ENCODE peak calls at places on chromosome 14, in ten cellular contexts. T, F, Z, K, O, L, X, S, G and Y are unnamed samples.

GRCh38 chr14:21227981-21228380 is 41.3 kb downstream of the HNRNPC start:
- DNase-seq in T (no peak), F (no peak), Z (no peak), K (no peak), O (peak; percentile 84), L (no peak), X (no peak), S (no peak), G (no peak), Y (no peak)

GRCh38 chr14:41925409-41925808 is 318.7 kb downstream of the LRFN5 start:
- DNase-seq in T (no peak), F (peak; percentile 2), Z (no peak), K (no peak), O (peak; percentile 32), L (no peak), X (no peak), S (peak; percentile 1), G (no peak), Y (no peak)

GRCh38 chr14:75003250-75004027 is 718 bp downstream of the EIF2B2 start:
- DNase-seq in T (no peak), F (no peak), Z (no peak), K (no peak), O (peak; percentile 2), L (no peak), X (no peak), S (no peak), G (no peak), Y (no peak)

GRCh38 chr14:98173291-98173690 is 1098.7 kb downstream of the BCL11B start:
- DNase-seq in T (no peak), F (no peak), Z (no peak), K (no peak), O (no peak), L (no peak), X (peak; percentile 71), S (no peak), G (no peak), Y (no peak)

GRCh38 chr14:95935228-95935822 is 58.7 kb downstream of the TUNAR start:
- DNase-seq in T (no peak), F (peak; percentile 27), Z (no peak), K (no peak), O (peak; percentile 37), L (no peak), X (peak; percentile 23), S (peak; percentile 28), G (no peak), Y (no peak)

GRCh38 chr14:58216544-58216943 is 16.6 kb downstream of the ACTR10 start:
- DNase-seq in T (no peak), F (no peak), Z (no peak), K (no peak), O (peak; percentile 17), L (no peak), X (no peak), S (peak; percentile 18), G (no peak), Y (no peak)

GRCh38 chr14:62185078-62185477 is 422.9 kb downstream of the SNAPC1 start:
- DNase-seq in T (no peak), F (no peak), Z (no peak), K (no peak), O (no peak), L (no peak), X (no peak), S (no peak), G (no peak), Y (no peak)

GRCh38 chr14:93023039-93023438 is 92.7 kb downstream of the ITPK1 start:
- DNase-seq in T (peak; percentile 64), F (no peak), Z (no peak), K (no peak), O (peak; percentile 16), L (no peak), X (peak; percentile 24), S (no peak), G (peak; percentile 47), Y (no peak)

GRCh38 chr14:78443834-78444233 is 273.7 kb downstream of the NRXN3 start:
- DNase-seq in T (no peak), F (no peak), Z (no peak), K (no peak), O (no peak), L (no peak), X (no peak), S (no peak), G (no peak), Y (no peak)

GRCh38 chr14:61761959-61762786 is at the start of gene SNAPC1:
- DNase-seq in T (peak; percentile 88), F (peak; percentile 97), Z (peak; percentile 97), K (peak; percentile 90), O (peak; percentile 96), L (peak; percentile 92), X (peak; percentile 99), S (peak; percentile 98), G (peak; percentile 94), Y (peak; percentile 97)

GRCh38 chr14:95068091-95068490 is 89.2 kb downstream of the DICER1 start:
- DNase-seq in T (no peak), F (no peak), Z (no peak), K (no peak), O (no peak), L (no peak), X (no peak), S (no peak), G (no peak), Y (no peak)

GRCh38 chr14:100306506-100307214 is 416 bp upstream of the SLC25A29 start:
- DNase-seq in T (no peak), F (peak; percentile 78), Z (peak; percentile 82), K (no peak), O (peak; percentile 83), L (no peak), X (peak; percentile 88), S (peak; percentile 99), G (peak; percentile 89), Y (no peak)

GRCh38 chr14:88245321-88245720 is 77.7 kb downstream of the KCNK10 start:
- DNase-seq in T (no peak), F (no peak), Z (no peak), K (no peak), O (no peak), L (no peak), X (no peak), S (no peak), G (no peak), Y (no peak)

GRCh38 chr14:71290960-71291466 is 383.8 kb downstream of the PCNX1 start:
- DNase-seq in T (no peak), F (peak; percentile 56), Z (no peak), K (peak; percentile 76), O (peak; percentile 35), L (peak; percentile 66), X (peak; percentile 77), S (peak; percentile 60), G (no peak), Y (no peak)

GRCh38 chr14:32331227-32331597 is 2.1 kb downstream of the AKAP6 start:
- DNase-seq in T (no peak), F (no peak), Z (no peak), K (no peak), O (no peak), L (no peak), X (no peak), S (no peak), G (peak; percentile 12), Y (no peak)

GRCh38 chr14:104856869-104857860 is 7.9 kb upstream of the CEP170B start:
- DNase-seq in T (no peak), F (no peak), Z (no peak), K (no peak), O (no peak), L (no peak), X (no peak), S (no peak), G (peak; percentile 46), Y (no peak)

GRCh38 chr14:105378199-105378598 is 20.1 kb upstream of the TEX22 start:
- DNase-seq in T (no peak), F (no peak), Z (no peak), K (no peak), O (no peak), L (no peak), X (no peak), S (no peak), G (no peak), Y (no peak)

GRCh38 chr14:39469094-39469710 is 37.0 kb upstream of the FBXO33 start:
- DNase-seq in T (peak; percentile 25), F (peak; percentile 2), Z (no peak), K (no peak), O (peak; percentile 8), L (no peak), X (peak; percentile 83), S (no peak), G (peak; percentile 12), Y (peak; percentile 11)

GRCh38 chr14:54597795-54598443 is 31.0 kb downstream of the SAMD4A start:
- DNase-seq in T (no peak), F (peak; percentile 43), Z (no peak), K (no peak), O (no peak), L (no peak), X (no peak), S (no peak), G (no peak), Y (no peak)

GRCh38 chr14:61562321-61563161 is 132.8 kb upstream of the HIF1A start:
- DNase-seq in T (no peak), F (peak; percentile 100), Z (no peak), K (peak; percentile 100), O (peak; percentile 97), L (peak; percentile 74), X (no peak), S (peak; percentile 83), G (no peak), Y (no peak)

GRCh38 chr14:76975865-76976622 is 52.5 kb downstream of the IRF2BPL start:
- DNase-seq in T (no peak), F (no peak), Z (no peak), K (no peak), O (no peak), L (no peak), X (no peak), S (no peak), G (no peak), Y (no peak)

GRCh38 chr14:89477391-89477790 is 60.4 kb upstream of the FOXN3 start:
- DNase-seq in T (no peak), F (no peak), Z (no peak), K (no peak), O (no peak), L (no peak), X (no peak), S (no peak), G (peak; percentile 25), Y (no peak)

GRCh38 chr14:103449762-103450161 is 64.5 kb downstream of the MARK3 start:
- DNase-seq in T (no peak), F (no peak), Z (no peak), K (no peak), O (no peak), L (no peak), X (no peak), S (no peak), G (no peak), Y (no peak)

GRCh38 chr14:71720978-71721624 is 211.1 kb upstream of the RGS6 start:
- DNase-seq in T (peak; percentile 64), F (peak; percentile 85), Z (peak; percentile 45), K (peak; percentile 54), O (peak; percentile 45), L (peak; percentile 72), X (peak; percentile 66), S (peak; percentile 67), G (peak; percentile 32), Y (peak; percentile 73)

GRCh38 chr14:55841625-55842024 is 261.6 kb downstream of the KTN1 start:
- DNase-seq in T (no peak), F (no peak), Z (no peak), K (no peak), O (no peak), L (no peak), X (no peak), S (no peak), G (no peak), Y (no peak)

GRCh38 chr14:93081875-93082570 is 33.7 kb downstream of the ITPK1 start:
- DNase-seq in T (no peak), F (no peak), Z (no peak), K (no peak), O (no peak), L (no peak), X (peak; percentile 63), S (no peak), G (no peak), Y (no peak)

GRCh38 chr14:50954811-50955372 is 10.6 kb upstream of the PYGL start:
- DNase-seq in T (no peak), F (peak; percentile 72), Z (no peak), K (no peak), O (peak; percentile 67), L (peak; percentile 77), X (peak; percentile 48), S (peak; percentile 59), G (no peak), Y (no peak)

GRCh38 chr14:100067971-100068959 is 3.0 kb downstream of the EVL start:
- DNase-seq in T (no peak), F (no peak), Z (peak; percentile 50), K (no peak), O (no peak), L (no peak), X (peak; percentile 92), S (no peak), G (no peak), Y (no peak)